ENCODE peak calls at places on chromosomes 2 and 18, in four cellular contexts. D is activated T-helper 9 cell treated with anti-CD3 and anti-CD28 coated beads, Interleukin-2, amount 50 U/mL, for 16 hours; M is iPS DF 19.7; U is neural progenitor cell. Q is an unnamed sample.

GRCh38 chr2:222655406-222655747 is 515 bp downstream of the FARSB start:
- DNase-seq in M (no peak), D (no peak), U (peak), Q (peak)

GRCh38 chr2:161576421-161576820 is 47.8 kb upstream of the SLC4A10 start:
- DNase-seq in D (no peak), M (peak), U (peak), Q (no peak)

GRCh38 chr2:20576598-20577115 is 74.2 kb downstream of the HS1BP3 start:
- DNase-seq in D (no peak), U (no peak), M (no peak), Q (no peak)

GRCh38 chr2:230920167-230920566 is 4.9 kb downstream of the GPR55 start:
- DNase-seq in U (no peak), M (no peak), D (no peak), Q (no peak)

GRCh38 chr2:64645014-64645418 is 8.7 kb downstream of the SERTAD2 start:
- DNase-seq in U (peak), M (no peak), D (no peak), Q (peak)

GRCh38 chr18:7548226-7548625 is 18.9 kb upstream of the PTPRM start:
- DNase-seq in M (no peak), D (no peak), U (no peak), Q (no peak)

GRCh38 chr2:191950132-191950885 is 103.4 kb upstream of the CAVIN2 start:
- DNase-seq in M (no peak), D (no peak), U (no peak), Q (no peak)

GRCh38 chr18:9506046-9506792 is 30.9 kb downstream of the RALBP1 start:
- DNase-seq in D (no peak), U (peak), M (no peak), Q (peak)

GRCh38 chr18:50644807-50645206 is 84.9 kb downstream of the MAPK4 start:
- DNase-seq in D (no peak), M (peak), U (peak), Q (peak)